ENCODE peak calls at places on chromosomes 6 and 20, in ten cellular contexts. One of them, this sample, is unnamed.

GRCh38 chr6:85394853-85395538 is 54.9 kb upstream of the NT5E start:
- DNase-seq in neural progenitor cell: no peak
- DNase-seq in neuronal stem cell: no peak
- DNase-seq in H1: no peak
- DNase-seq in mammary epithelial cell: no peak
- DNase-seq in IMR-90: peak
- DNase-seq in HCT116: no peak
- DNase-seq in fibroblast of lung: peak
- DNase-seq in SK-N-SH: no peak
- DNase-seq in H9: no peak
- DNase-seq in this sample: no peak

GRCh38 chr20:46701556-46701955 is 7.9 kb upstream of the SLC2A10 start:
- DNase-seq in neural progenitor cell: no peak
- DNase-seq in neuronal stem cell: no peak
- DNase-seq in H1: no peak
- DNase-seq in mammary epithelial cell: no peak
- DNase-seq in IMR-90: no peak
- DNase-seq in HCT116: no peak
- DNase-seq in fibroblast of lung: no peak
- DNase-seq in SK-N-SH: no peak
- DNase-seq in H9: no peak
- DNase-seq in this sample: peak

GRCh38 chr20:2874456-2874855 is 1.2 kb downstream of the PTPRA start:
- DNase-seq in neural progenitor cell: peak
- DNase-seq in neuronal stem cell: no peak
- DNase-seq in H1: no peak
- DNase-seq in mammary epithelial cell: no peak
- DNase-seq in IMR-90: peak
- DNase-seq in HCT116: no peak
- DNase-seq in fibroblast of lung: no peak
- DNase-seq in SK-N-SH: no peak
- DNase-seq in H9: no peak
- DNase-seq in this sample: peak

GRCh38 chr6:115004204-115004603 is 661.4 kb upstream of the HS3ST5 start:
- DNase-seq in neural progenitor cell: no peak
- DNase-seq in neuronal stem cell: no peak
- DNase-seq in H1: no peak
- DNase-seq in mammary epithelial cell: no peak
- DNase-seq in IMR-90: no peak
- DNase-seq in HCT116: no peak
- DNase-seq in fibroblast of lung: no peak
- DNase-seq in SK-N-SH: no peak
- DNase-seq in H9: no peak
- DNase-seq in this sample: peak

GRCh38 chr6:17600527-17601388 is 656 bp downstream of the FAM8A1 start:
- DNase-seq in neural progenitor cell: peak
- DNase-seq in neuronal stem cell: peak
- DNase-seq in H1: peak
- DNase-seq in mammary epithelial cell: peak
- DNase-seq in IMR-90: peak
- DNase-seq in HCT116: no peak
- DNase-seq in fibroblast of lung: peak
- DNase-seq in SK-N-SH: peak
- DNase-seq in H9: peak
- DNase-seq in this sample: peak

GRCh38 chr6:121597654-121598053 is 162.2 kb downstream of the GJA1 start:
- DNase-seq in neural progenitor cell: no peak
- DNase-seq in neuronal stem cell: no peak
- DNase-seq in H1: no peak
- DNase-seq in mammary epithelial cell: peak
- DNase-seq in IMR-90: peak
- DNase-seq in HCT116: no peak
- DNase-seq in fibroblast of lung: peak
- DNase-seq in SK-N-SH: no peak
- DNase-seq in H9: no peak
- DNase-seq in this sample: peak

GRCh38 chr20:12989586-12989985 is 19.2 kb upstream of the SPTLC3 start:
- DNase-seq in neural progenitor cell: no peak
- DNase-seq in neuronal stem cell: no peak
- DNase-seq in H1: no peak
- DNase-seq in mammary epithelial cell: no peak
- DNase-seq in IMR-90: no peak
- DNase-seq in HCT116: no peak
- DNase-seq in fibroblast of lung: no peak
- DNase-seq in SK-N-SH: no peak
- DNase-seq in H9: no peak
- DNase-seq in this sample: no peak

GRCh38 chr6:161948462-161948861 is 674.6 kb upstream of the AGPAT4 start:
- DNase-seq in neural progenitor cell: no peak
- DNase-seq in neuronal stem cell: no peak
- DNase-seq in H1: no peak
- DNase-seq in mammary epithelial cell: no peak
- DNase-seq in IMR-90: no peak
- DNase-seq in HCT116: no peak
- DNase-seq in fibroblast of lung: no peak
- DNase-seq in SK-N-SH: no peak
- DNase-seq in H9: no peak
- DNase-seq in this sample: no peak

GRCh38 chr6:34201455-34202098 is 35.1 kb upstream of the HMGA1 start:
- DNase-seq in neural progenitor cell: no peak
- DNase-seq in neuronal stem cell: no peak
- DNase-seq in H1: no peak
- DNase-seq in mammary epithelial cell: peak
- DNase-seq in IMR-90: peak
- DNase-seq in HCT116: no peak
- DNase-seq in fibroblast of lung: no peak
- DNase-seq in SK-N-SH: no peak
- DNase-seq in H9: no peak
- DNase-seq in this sample: peak

GRCh38 chr6:134230087-134230717 is 87.7 kb downstream of the SGK1 start:
- DNase-seq in neural progenitor cell: peak
- DNase-seq in neuronal stem cell: no peak
- DNase-seq in H1: no peak
- DNase-seq in mammary epithelial cell: no peak
- DNase-seq in IMR-90: no peak
- DNase-seq in HCT116: no peak
- DNase-seq in fibroblast of lung: no peak
- DNase-seq in SK-N-SH: no peak
- DNase-seq in H9: no peak
- DNase-seq in this sample: no peak

GRCh38 chr6:123547216-123547978 is 89.4 kb downstream of the TRDN start:
- DNase-seq in neural progenitor cell: no peak
- DNase-seq in neuronal stem cell: no peak
- DNase-seq in H1: no peak
- DNase-seq in mammary epithelial cell: no peak
- DNase-seq in IMR-90: no peak
- DNase-seq in HCT116: no peak
- DNase-seq in fibroblast of lung: no peak
- DNase-seq in SK-N-SH: no peak
- DNase-seq in H9: no peak
- DNase-seq in this sample: no peak

GRCh38 chr20:22816016-22816415 is 219.1 kb upstream of the SSTR4 start:
- DNase-seq in neural progenitor cell: peak
- DNase-seq in neuronal stem cell: peak
- DNase-seq in H1: no peak
- DNase-seq in mammary epithelial cell: no peak
- DNase-seq in IMR-90: no peak
- DNase-seq in HCT116: no peak
- DNase-seq in fibroblast of lung: no peak
- DNase-seq in SK-N-SH: no peak
- DNase-seq in H9: no peak
- DNase-seq in this sample: no peak

GRCh38 chr6:148973809-148974208 is 227.0 kb downstream of the UST start:
- DNase-seq in neural progenitor cell: no peak
- DNase-seq in neuronal stem cell: no peak
- DNase-seq in H1: peak
- DNase-seq in mammary epithelial cell: no peak
- DNase-seq in IMR-90: peak
- DNase-seq in HCT116: peak
- DNase-seq in fibroblast of lung: peak
- DNase-seq in SK-N-SH: peak
- DNase-seq in H9: no peak
- DNase-seq in this sample: peak

GRCh38 chr6:13787146-13787545 is 27.2 kb downstream of the MCUR1 start:
- DNase-seq in neural progenitor cell: peak
- DNase-seq in neuronal stem cell: peak
- DNase-seq in H1: peak
- DNase-seq in mammary epithelial cell: no peak
- DNase-seq in IMR-90: peak
- DNase-seq in HCT116: no peak
- DNase-seq in fibroblast of lung: no peak
- DNase-seq in SK-N-SH: no peak
- DNase-seq in H9: no peak
- DNase-seq in this sample: no peak

GRCh38 chr20:44780226-44780625 is 30.1 kb downstream of the RIMS4 start:
- DNase-seq in neural progenitor cell: peak
- DNase-seq in neuronal stem cell: peak
- DNase-seq in H1: peak
- DNase-seq in mammary epithelial cell: peak
- DNase-seq in IMR-90: peak
- DNase-seq in HCT116: no peak
- DNase-seq in fibroblast of lung: peak
- DNase-seq in SK-N-SH: no peak
- DNase-seq in H9: peak
- DNase-seq in this sample: peak

DNA sequence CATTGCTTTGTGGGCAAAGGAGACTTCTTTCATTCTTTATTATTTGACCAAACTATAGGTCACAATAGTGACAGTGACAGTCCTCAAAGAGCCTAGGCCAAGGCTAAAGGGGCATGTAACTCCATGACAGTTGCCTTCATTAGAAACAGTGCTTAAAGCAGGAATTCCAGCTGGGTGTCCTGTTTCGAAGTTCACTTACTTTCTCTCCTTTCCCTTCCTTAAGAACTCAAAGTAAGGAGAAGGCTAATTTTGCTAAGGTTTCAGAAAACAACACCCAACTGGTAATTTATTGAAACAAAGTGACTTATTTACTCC is 48.1 kb upstream of the HEY2 start:
- DNase-seq in neural progenitor cell: no peak
- DNase-seq in neuronal stem cell: no peak
- DNase-seq in H1: no peak
- DNase-seq in mammary epithelial cell: no peak
- DNase-seq in IMR-90: no peak
- DNase-seq in HCT116: no peak
- DNase-seq in fibroblast of lung: no peak
- DNase-seq in SK-N-SH: no peak
- DNase-seq in H9: no peak
- DNase-seq in this sample: no peak
- H3K9ac ChIP-seq in neural progenitor cell: no peak
- H3K9ac ChIP-seq in neuronal stem cell: no peak
- H3K9ac ChIP-seq in H1: no peak
- H3K9ac ChIP-seq in mammary epithelial cell: no peak
- H3K9ac ChIP-seq in IMR-90: no peak
- H3K9ac ChIP-seq in HCT116: no peak
- H3K9ac ChIP-seq in fibroblast of lung: no peak
- H3K9ac ChIP-seq in SK-N-SH: no peak
- H3K9ac ChIP-seq in H9: no peak
- H3K9ac ChIP-seq in this sample: no peak

GRCh38 chr20:64171211-64171610 is 7.0 kb downstream of the MYT1 start:
- DNase-seq in neural progenitor cell: no peak
- DNase-seq in neuronal stem cell: no peak
- DNase-seq in H1: no peak
- DNase-seq in mammary epithelial cell: no peak
- DNase-seq in IMR-90: no peak
- DNase-seq in HCT116: no peak
- DNase-seq in fibroblast of lung: no peak
- DNase-seq in SK-N-SH: no peak
- DNase-seq in H9: no peak
- DNase-seq in this sample: no peak
- H3K27ac ChIP-seq in neural progenitor cell: no peak
- H3K27ac ChIP-seq in neuronal stem cell: no peak
- H3K27ac ChIP-seq in H1: no peak
- H3K27ac ChIP-seq in mammary epithelial cell: no peak
- H3K27ac ChIP-seq in IMR-90: no peak
- H3K27ac ChIP-seq in HCT116: no peak
- H3K27ac ChIP-seq in fibroblast of lung: no peak
- H3K27ac ChIP-seq in SK-N-SH: no peak
- H3K27ac ChIP-seq in H9: no peak
- H3K27ac ChIP-seq in this sample: no peak

GRCh38 chr6:11675610-11676009 is 103.0 kb downstream of the ADTRP start:
- DNase-seq in neural progenitor cell: no peak
- DNase-seq in neuronal stem cell: no peak
- DNase-seq in H1: no peak
- DNase-seq in mammary epithelial cell: peak
- DNase-seq in IMR-90: no peak
- DNase-seq in HCT116: no peak
- DNase-seq in fibroblast of lung: no peak
- DNase-seq in SK-N-SH: no peak
- DNase-seq in H9: no peak
- DNase-seq in this sample: peak
- H2AFZ ChIP-seq in neural progenitor cell: no peak
- H2AFZ ChIP-seq in neuronal stem cell: peak
- H2AFZ ChIP-seq in H1: peak
- H2AFZ ChIP-seq in mammary epithelial cell: peak
- H2AFZ ChIP-seq in IMR-90: no peak
- H2AFZ ChIP-seq in HCT116: no peak
- H2AFZ ChIP-seq in fibroblast of lung: no peak
- H2AFZ ChIP-seq in SK-N-SH: peak
- H2AFZ ChIP-seq in H9: no peak
- H2AFZ ChIP-seq in this sample: peak

GRCh38 chr20:60808003-60808402 is 444.1 kb upstream of the CDH4 start:
- DNase-seq in neural progenitor cell: no peak
- DNase-seq in neuronal stem cell: no peak
- DNase-seq in H1: no peak
- DNase-seq in mammary epithelial cell: no peak
- DNase-seq in IMR-90: no peak
- DNase-seq in HCT116: no peak
- DNase-seq in fibroblast of lung: no peak
- DNase-seq in SK-N-SH: no peak
- DNase-seq in H9: no peak
- DNase-seq in this sample: no peak

GRCh38 chr20:60803335-60804070 is 448.6 kb upstream of the CDH4 start:
- DNase-seq in neural progenitor cell: no peak
- DNase-seq in neuronal stem cell: no peak
- DNase-seq in H1: no peak
- DNase-seq in mammary epithelial cell: no peak
- DNase-seq in IMR-90: no peak
- DNase-seq in HCT116: no peak
- DNase-seq in fibroblast of lung: no peak
- DNase-seq in SK-N-SH: no peak
- DNase-seq in H9: no peak
- DNase-seq in this sample: no peak

GRCh38 chr20:60806824-60807223 is 445.2 kb upstream of the CDH4 start:
- DNase-seq in neural progenitor cell: no peak
- DNase-seq in neuronal stem cell: no peak
- DNase-seq in H1: no peak
- DNase-seq in mammary epithelial cell: no peak
- DNase-seq in IMR-90: no peak
- DNase-seq in HCT116: no peak
- DNase-seq in fibroblast of lung: no peak
- DNase-seq in SK-N-SH: no peak
- DNase-seq in H9: no peak
- DNase-seq in this sample: no peak

GRCh38 chr20:60804240-60804917 is 447.7 kb upstream of the CDH4 start:
- DNase-seq in neural progenitor cell: no peak
- DNase-seq in neuronal stem cell: no peak
- DNase-seq in H1: no peak
- DNase-seq in mammary epithelial cell: no peak
- DNase-seq in IMR-90: no peak
- DNase-seq in HCT116: no peak
- DNase-seq in fibroblast of lung: no peak
- DNase-seq in SK-N-SH: no peak
- DNase-seq in H9: peak
- DNase-seq in this sample: no peak

GRCh38 chr20:60804918-60805631 is 447.0 kb upstream of the CDH4 start:
- DNase-seq in neural progenitor cell: peak
- DNase-seq in neuronal stem cell: no peak
- DNase-seq in H1: no peak
- DNase-seq in mammary epithelial cell: peak
- DNase-seq in IMR-90: no peak
- DNase-seq in HCT116: no peak
- DNase-seq in fibroblast of lung: no peak
- DNase-seq in SK-N-SH: no peak
- DNase-seq in H9: peak
- DNase-seq in this sample: no peak
- H3K9ac ChIP-seq in neural progenitor cell: no peak
- H3K9ac ChIP-seq in neuronal stem cell: no peak
- H3K9ac ChIP-seq in H1: no peak
- H3K9ac ChIP-seq in mammary epithelial cell: no peak
- H3K9ac ChIP-seq in IMR-90: no peak
- H3K9ac ChIP-seq in HCT116: no peak
- H3K9ac ChIP-seq in fibroblast of lung: no peak
- H3K9ac ChIP-seq in SK-N-SH: no peak
- H3K9ac ChIP-seq in H9: no peak
- H3K9ac ChIP-seq in this sample: no peak

This sample was measured in PC-3.